ENCODE peak calls at places on chromosomes 2 and 18, in five cellular contexts. E is HepG2, V is GM12878, N is K562, Z is H1. O is an unnamed sample.

GRCh38 chr2:202142540-202142939 is 69.5 kb downstream of the KIAA2012 start:
- DNase-seq in N (no peak), E (no peak), Z (no peak), V (no peak), O (no peak)

GRCh38 chr2:25891672-25892071 is 13.4 kb upstream of the ASXL2 start:
- DNase-seq in E (peak), N (no peak), V (no peak), Z (no peak), O (no peak)

GRCh38 chr2:218217366-218218309 is 649 bp downstream of the ARPC2 start:
- DNase-seq in N (no peak), Z (no peak), E (peak), V (no peak), O (no peak)

GRCh38 chr2:290090-290722 is 2.3 kb upstream of the ALKAL2 start:
- DNase-seq in N (peak), Z (no peak), V (no peak), E (peak), O (no peak)

GRCh38 chr18:76528477-76529432 is 33.7 kb upstream of the ZNF516 start:
- DNase-seq in V (peak), N (no peak), E (peak), Z (no peak), O (no peak)

GRCh38 chr18:77344777-77345507 is 95.3 kb downstream of the GALR1 start:
- DNase-seq in E (no peak), V (no peak), Z (no peak), N (no peak), O (no peak)

GRCh38 chr18:70332694-70333093 is 43.8 kb downstream of the SOCS6 start:
- DNase-seq in N (no peak), Z (no peak), V (no peak), E (peak), O (no peak)

GRCh38 chr2:172783091-172783898 is 47.6 kb downstream of the RAPGEF4 start:
- DNase-seq in V (no peak), Z (no peak), E (peak), N (no peak), O (peak)

GRCh38 chr18:34224423-34225217 is at the start of gene NOL4:
- DNase-seq in Z (peak), E (peak), N (no peak), V (no peak), O (no peak)

GRCh38 chr2:233448220-233448559 is 93.9 kb downstream of the DGKD start:
- DNase-seq in N (peak), Z (peak), E (peak), V (no peak), O (no peak)

GRCh38 chr2:84748339-84748738 is 132.5 kb downstream of the TRABD2A start:
- DNase-seq in V (no peak), Z (no peak), E (no peak), N (no peak), O (no peak)

GRCh38 chr2:42812899-42813479 is 20.6 kb upstream of the HAAO start:
- DNase-seq in V (no peak), E (peak), N (no peak), Z (no peak), O (peak)

GRCh38 chr2:35428548-35428947 is 927.0 kb upstream of the CRIM1 start:
- DNase-seq in N (peak), V (no peak), E (peak), Z (peak), O (no peak)

GRCh38 chr2:236678307-236678975 is 108.8 kb downstream of the ACKR3 start:
- DNase-seq in V (no peak), E (no peak), N (no peak), Z (no peak), O (no peak)

GRCh38 chr2:236682651-236683422 is 113.2 kb downstream of the ACKR3 start:
- DNase-seq in V (no peak), Z (no peak), N (no peak), E (no peak), O (no peak)

GRCh38 chr2:236677368-236677767 is 107.7 kb downstream of the ACKR3 start:
- DNase-seq in N (no peak), E (no peak), Z (no peak), V (no peak), O (no peak)

GRCh38 chr2:236679906-236680305 is 110.3 kb downstream of the ACKR3 start:
- DNase-seq in V (no peak), Z (no peak), N (no peak), E (no peak), O (no peak)

GRCh38 chr2:236680461-236680860 is 110.8 kb downstream of the ACKR3 start:
- DNase-seq in N (no peak), V (no peak), Z (no peak), E (no peak), O (no peak)
- TF ChIP-seq SRF in N (no peak), V (no peak), Z (no peak), E (no peak), O (no peak)

DNA sequence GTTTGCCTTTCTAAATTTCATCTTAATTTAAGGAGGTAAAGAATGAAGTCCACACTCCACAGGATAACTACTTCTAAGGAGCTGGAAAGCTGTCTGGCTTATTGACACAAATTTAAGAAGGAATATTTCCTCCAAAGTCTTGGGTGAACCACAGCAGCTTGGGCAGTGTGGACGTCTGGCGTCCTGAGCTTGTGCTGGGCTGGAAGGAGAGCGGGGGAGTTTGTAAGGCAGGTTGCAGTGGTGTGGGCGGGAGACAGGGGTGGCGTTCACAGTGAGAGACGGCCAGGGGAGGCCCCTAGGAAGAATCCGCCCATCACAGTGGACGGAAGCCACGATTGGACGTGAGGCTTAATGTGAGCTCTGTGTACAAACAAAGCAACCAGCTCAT is 25.7 kb downstream of the ADI1 start:
- DNase-seq in Z (peak), V (no peak), E (peak), N (peak), O (no peak)
- TF ChIP-seq POLR2A in Z (no peak), V (no peak), E (peak), N (no peak), O (no peak)

DNA sequence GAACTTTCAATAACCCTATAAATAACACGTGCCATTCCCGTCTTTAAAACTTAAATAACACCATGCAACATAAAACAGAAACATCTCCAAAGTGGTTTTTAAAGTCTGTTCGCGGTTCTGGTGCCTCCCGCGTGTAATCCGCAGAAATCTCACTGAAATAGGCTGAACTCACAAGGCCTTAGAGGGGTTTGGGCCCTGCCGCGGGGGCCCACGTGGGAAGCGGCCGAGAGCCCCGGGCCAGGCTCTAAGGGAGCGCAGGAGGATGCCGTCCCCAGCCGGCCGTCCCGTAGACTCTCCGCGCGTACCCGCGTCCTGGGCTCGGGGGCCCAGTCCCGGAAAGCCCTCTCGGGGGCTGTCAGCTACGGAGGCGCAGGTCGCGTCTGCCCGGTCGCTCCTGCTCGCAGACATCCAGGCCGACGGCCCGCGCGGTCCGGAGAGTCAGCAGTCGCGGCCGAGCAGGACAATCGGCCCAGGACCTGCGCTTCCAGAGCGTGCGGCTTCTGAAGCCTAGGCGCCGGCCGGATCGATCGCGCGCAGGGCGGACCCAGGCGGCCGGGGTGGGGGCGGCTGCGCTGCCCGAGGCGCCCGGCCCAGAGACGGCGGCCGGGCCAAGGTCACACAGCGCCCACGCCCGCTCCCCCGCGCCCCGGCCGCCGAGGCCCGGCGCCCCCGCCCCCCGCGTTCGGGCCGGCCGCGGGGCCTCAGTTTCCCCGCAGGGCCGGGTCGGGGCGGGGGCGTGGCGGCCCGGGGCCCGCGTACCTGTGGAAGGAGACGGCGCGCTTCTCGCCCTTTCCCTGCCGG is 576 bp downstream of the THAP4 start:
- DNase-seq in Z (no peak), N (peak), E (peak), V (no peak), O (no peak)
- TF ChIP-seq SRF in Z (no peak), N (no peak), E (no peak), V (no peak), O (no peak)

DNA sequence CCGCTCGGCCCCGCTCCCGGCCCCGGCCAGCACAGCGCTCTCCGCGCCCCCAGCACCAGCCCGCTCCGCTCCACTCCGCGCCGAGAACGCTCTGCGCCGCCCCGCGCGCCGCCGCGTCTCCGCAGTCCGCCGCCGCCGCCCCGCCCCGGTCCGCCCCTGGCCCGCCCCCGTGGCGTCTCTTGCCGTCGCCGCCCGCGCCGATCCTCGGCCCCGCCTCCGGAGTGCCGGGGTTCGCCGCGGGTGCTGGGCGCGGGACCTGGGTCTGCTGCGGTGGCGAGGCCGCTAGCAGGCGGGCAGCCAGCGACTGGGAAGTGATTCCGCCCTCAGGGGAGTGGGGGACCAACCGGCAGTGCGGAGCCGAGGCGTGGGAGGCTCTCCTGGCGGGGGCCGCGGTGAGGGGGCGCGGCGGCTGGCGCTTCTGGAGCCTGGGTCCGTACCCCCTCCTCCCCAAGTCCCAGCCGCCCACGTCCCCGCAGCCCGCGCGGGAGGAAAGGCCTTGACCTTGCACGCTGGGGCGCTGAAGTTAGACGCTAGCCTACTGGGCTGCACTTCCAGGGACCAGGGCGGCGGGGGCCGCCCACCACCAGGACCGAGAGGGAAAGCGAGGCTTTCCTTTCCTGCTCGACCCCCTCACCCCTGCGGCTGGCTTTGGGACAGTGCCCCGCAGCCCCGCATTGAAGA is at the start of gene HS6ST1:
- DNase-seq in E (peak), V (no peak), N (peak), Z (no peak), O (peak)
- TF ChIP-seq POLR2A in E (no peak), V (peak), N (no peak), Z (peak), O (peak)

GRCh38 chr2:240986787-240987411 is 11.5 kb upstream of the SNED1 start:
- DNase-seq in E (no peak), Z (no peak), V (no peak), N (no peak), O (no peak)
- TF ChIP-seq SRF in E (no peak), Z (no peak), V (no peak), N (no peak), O (no peak)

GRCh38 chr2:186589733-186590537 is at the start of gene ITGAV:
- DNase-seq in E (peak), V (peak), N (peak), Z (peak), O (peak)
- TF ChIP-seq POLR2A in E (peak), V (peak), N (peak), Z (peak), O (peak)

GRCh38 chr18:57909620-57910019 is 106.5 kb upstream of the ATP8B1 start:
- DNase-seq in Z (no peak), E (no peak), V (no peak), N (no peak), O (no peak)
- TF ChIP-seq SRF in Z (no peak), E (no peak), V (no peak), N (no peak), O (no peak)